ENCODE peak calls at places on chromosomes 13 and 19, in eight cellular contexts. One of them, this sample, is unnamed.
A peak's percentile ranks its signal among the peaks of the same experiment; 100 is the strongest.

GRCh38 chr13:21240586-21240985 is 64.1 kb downstream of the MRPL57 start:
- DNase-seq in BE2C: no peak
- DNase-seq in GM12864: no peak
- DNase-seq in cardiac fibroblast: peak; percentile 53
- DNase-seq in CD8-positive, alpha-beta T cell: no peak
- DNase-seq in heart left ventricle: no peak
- DNase-seq in lung: no peak
- DNase-seq in tibial artery: no peak
- DNase-seq in this sample: peak; percentile 28

GRCh38 chr19:49666120-49666444 is 349 bp downstream of the BCL2L12 start:
- DNase-seq in heart left ventricle: no peak
- DNase-seq in GM12864: no peak
- DNase-seq in tibial artery: no peak
- DNase-seq in cardiac fibroblast: no peak
- DNase-seq in lung: no peak
- DNase-seq in CD8-positive, alpha-beta T cell: no peak
- DNase-seq in BE2C: no peak
- DNase-seq in this sample: no peak

GRCh38 chr19:4555657-4556561 is 3.6 kb downstream of the SEMA6B start:
- DNase-seq in heart left ventricle: no peak
- DNase-seq in CD8-positive, alpha-beta T cell: no peak
- DNase-seq in tibial artery: no peak
- DNase-seq in GM12864: no peak
- DNase-seq in lung: no peak
- DNase-seq in BE2C: peak; percentile 56
- DNase-seq in cardiac fibroblast: no peak
- DNase-seq in this sample: no peak

GRCh38 chr13:113646921-113647340 is 11.1 kb downstream of the ATP4B start:
- DNase-seq in tibial artery: no peak
- DNase-seq in lung: no peak
- DNase-seq in GM12864: no peak
- DNase-seq in heart left ventricle: no peak
- DNase-seq in BE2C: peak; percentile 7
- DNase-seq in cardiac fibroblast: no peak
- DNase-seq in CD8-positive, alpha-beta T cell: no peak
- DNase-seq in this sample: no peak

GRCh38 chr19:8310342-8311055 is 2.3 kb upstream of the CD320 start:
- DNase-seq in CD8-positive, alpha-beta T cell: no peak
- DNase-seq in lung: no peak
- DNase-seq in tibial artery: no peak
- DNase-seq in BE2C: peak; percentile 13
- DNase-seq in GM12864: no peak
- DNase-seq in heart left ventricle: no peak
- DNase-seq in cardiac fibroblast: no peak
- DNase-seq in this sample: no peak

GRCh38 chr13:44652223-44652622 is 76.1 kb upstream of the TSC22D1 start:
- DNase-seq in cardiac fibroblast: no peak
- DNase-seq in GM12864: no peak
- DNase-seq in tibial artery: no peak
- DNase-seq in BE2C: no peak
- DNase-seq in heart left ventricle: no peak
- DNase-seq in lung: no peak
- DNase-seq in CD8-positive, alpha-beta T cell: no peak
- DNase-seq in this sample: no peak

GRCh38 chr13:78595819-78596700 is 7.3 kb downstream of the POU4F1 start:
- DNase-seq in GM12864: no peak
- DNase-seq in lung: no peak
- DNase-seq in heart left ventricle: peak; percentile 51
- DNase-seq in BE2C: peak; percentile 43
- DNase-seq in tibial artery: no peak
- DNase-seq in CD8-positive, alpha-beta T cell: no peak
- DNase-seq in cardiac fibroblast: no peak
- DNase-seq in this sample: no peak

GRCh38 chr13:50123862-50124535 is 108.8 kb downstream of the KCNRG start:
- DNase-seq in tibial artery: peak; percentile 90
- DNase-seq in heart left ventricle: peak; percentile 98
- DNase-seq in BE2C: no peak
- DNase-seq in lung: peak; percentile 96
- DNase-seq in GM12864: peak; percentile 65
- DNase-seq in cardiac fibroblast: peak; percentile 95
- DNase-seq in CD8-positive, alpha-beta T cell: peak; percentile 47
- DNase-seq in this sample: peak; percentile 97

GRCh38 chr19:51811344-51811743 is 16.4 kb downstream of the FPR3 start:
- DNase-seq in CD8-positive, alpha-beta T cell: no peak
- DNase-seq in tibial artery: peak; percentile 57
- DNase-seq in BE2C: no peak
- DNase-seq in heart left ventricle: no peak
- DNase-seq in GM12864: no peak
- DNase-seq in cardiac fibroblast: no peak
- DNase-seq in lung: no peak
- DNase-seq in this sample: no peak

GRCh38 chr19:45076029-45076850 is at the start of gene ZNF296:
- DNase-seq in heart left ventricle: peak; percentile 88
- DNase-seq in tibial artery: peak; percentile 73
- DNase-seq in lung: peak; percentile 83
- DNase-seq in CD8-positive, alpha-beta T cell: peak; percentile 67
- DNase-seq in BE2C: peak; percentile 82
- DNase-seq in GM12864: no peak
- DNase-seq in cardiac fibroblast: peak; percentile 25
- DNase-seq in this sample: peak; percentile 20

GRCh38 chr19:34067861-34068271 is 104.4 kb upstream of the LSM14A start:
- DNase-seq in BE2C: no peak
- DNase-seq in GM12864: no peak
- DNase-seq in cardiac fibroblast: peak; percentile 9
- DNase-seq in heart left ventricle: no peak
- DNase-seq in CD8-positive, alpha-beta T cell: no peak
- DNase-seq in tibial artery: no peak
- DNase-seq in lung: no peak
- DNase-seq in this sample: no peak

GRCh38 chr19:46998445-46999142 is 21.0 kb upstream of the NPAS1 start:
- DNase-seq in GM12864: no peak
- DNase-seq in lung: no peak
- DNase-seq in BE2C: no peak
- DNase-seq in cardiac fibroblast: no peak
- DNase-seq in CD8-positive, alpha-beta T cell: no peak
- DNase-seq in heart left ventricle: no peak
- DNase-seq in tibial artery: no peak
- DNase-seq in this sample: no peak

GRCh38 chr19:7926727-7927604 is 1.0 kb upstream of the CTXN1 start:
- DNase-seq in heart left ventricle: no peak
- DNase-seq in tibial artery: no peak
- DNase-seq in CD8-positive, alpha-beta T cell: no peak
- DNase-seq in GM12864: no peak
- DNase-seq in lung: no peak
- DNase-seq in BE2C: peak; percentile 57
- DNase-seq in cardiac fibroblast: no peak
- DNase-seq in this sample: no peak

GRCh38 chr13:59157181-59157580 is 1006.5 kb downstream of the DIAPH3 start:
- DNase-seq in tibial artery: no peak
- DNase-seq in GM12864: no peak
- DNase-seq in CD8-positive, alpha-beta T cell: no peak
- DNase-seq in heart left ventricle: no peak
- DNase-seq in cardiac fibroblast: peak; percentile 16
- DNase-seq in lung: no peak
- DNase-seq in BE2C: no peak
- DNase-seq in this sample: no peak

GRCh38 chr13:75749407-75749806 is 113.3 kb downstream of the LMO7 start:
- DNase-seq in heart left ventricle: no peak
- DNase-seq in cardiac fibroblast: peak; percentile 56
- DNase-seq in tibial artery: peak; percentile 45
- DNase-seq in BE2C: peak; percentile 7
- DNase-seq in lung: no peak
- DNase-seq in CD8-positive, alpha-beta T cell: no peak
- DNase-seq in GM12864: no peak
- DNase-seq in this sample: peak; percentile 45

GRCh38 chr13:80074143-80074752 is 266.7 kb downstream of the SPRY2 start:
- DNase-seq in lung: no peak
- DNase-seq in heart left ventricle: no peak
- DNase-seq in BE2C: no peak
- DNase-seq in CD8-positive, alpha-beta T cell: no peak
- DNase-seq in tibial artery: no peak
- DNase-seq in GM12864: no peak
- DNase-seq in cardiac fibroblast: no peak
- DNase-seq in this sample: no peak

GRCh38 chr19:9913237-9914000 is 22.9 kb downstream of the OLFM2 start:
- DNase-seq in tibial artery: no peak
- DNase-seq in cardiac fibroblast: no peak
- DNase-seq in GM12864: no peak
- DNase-seq in heart left ventricle: no peak
- DNase-seq in CD8-positive, alpha-beta T cell: no peak
- DNase-seq in lung: no peak
- DNase-seq in BE2C: no peak
- DNase-seq in this sample: no peak

DNA sequence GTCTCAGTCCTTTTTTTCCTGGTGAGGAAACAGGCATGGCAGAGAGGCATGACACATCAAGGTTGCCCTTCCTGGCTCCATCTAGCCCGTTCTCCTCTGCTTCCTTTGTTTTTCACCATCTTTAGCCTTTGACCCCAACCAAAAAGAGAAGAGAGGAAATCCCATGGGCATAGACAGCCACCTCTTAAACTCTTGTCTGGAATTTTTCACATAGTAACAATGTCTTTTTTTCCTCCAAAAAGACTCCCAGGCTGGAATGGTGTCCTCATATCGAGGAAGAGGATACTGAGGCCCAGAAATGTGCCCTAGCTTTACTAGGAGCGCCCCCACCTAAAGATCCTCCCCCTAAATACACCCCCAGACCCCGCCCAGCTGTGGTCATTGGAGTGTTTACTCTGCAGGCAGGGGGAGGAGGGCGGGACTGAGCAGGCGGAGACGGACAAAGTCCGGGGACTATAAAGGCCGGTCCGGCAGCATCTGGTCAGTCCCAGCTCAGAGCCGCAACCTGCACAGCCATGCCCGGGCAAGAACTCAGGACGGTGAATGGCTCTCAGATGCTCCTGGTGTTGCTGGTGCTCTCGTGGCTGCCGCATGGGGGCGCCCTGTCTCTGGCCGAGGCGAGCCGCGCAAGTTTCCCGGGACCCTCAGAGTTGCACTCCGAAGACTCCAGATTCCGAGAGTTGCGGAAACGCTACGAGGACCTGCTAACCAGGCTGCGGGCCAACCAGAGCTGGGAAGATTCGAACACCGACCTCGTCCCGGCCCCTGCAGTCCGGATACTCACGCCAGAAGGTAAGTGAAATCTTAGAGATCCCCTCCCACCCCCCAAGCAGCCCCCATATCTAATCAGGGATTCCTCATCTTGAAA is at the start of gene GDF15:
- DNase-seq in cardiac fibroblast: peak; percentile 89
- DNase-seq in heart left ventricle: peak; percentile 76
- DNase-seq in GM12864: no peak
- DNase-seq in CD8-positive, alpha-beta T cell: no peak
- DNase-seq in BE2C: peak; percentile 43
- DNase-seq in tibial artery: peak; percentile 80
- DNase-seq in lung: peak; percentile 87
- DNase-seq in this sample: peak; percentile 86
- H3K4me3 ChIP-seq in cardiac fibroblast: peak within 1 kb of the TSS; percentile 55
- H3K4me3 ChIP-seq in heart left ventricle: peak within 1 kb of the TSS; percentile 59
- H3K4me3 ChIP-seq in GM12864: peak within 1 kb of the TSS; percentile 16
- H3K4me3 ChIP-seq in CD8-positive, alpha-beta T cell: no peak within 1 kb of the TSS
- H3K4me3 ChIP-seq in BE2C: peak within 1 kb of the TSS; percentile 45
- H3K4me3 ChIP-seq in tibial artery: no peak within 1 kb of the TSS
- H3K4me3 ChIP-seq in lung: peak within 1 kb of the TSS; percentile 83
- H3K4me3 ChIP-seq in this sample: peak within 1 kb of the TSS; percentile 58

GRCh38 chr13:90420683-90421082 is 926.8 kb upstream of the MIR17HG start:
- DNase-seq in GM12864: no peak
- DNase-seq in CD8-positive, alpha-beta T cell: no peak
- DNase-seq in lung: no peak
- DNase-seq in BE2C: no peak
- DNase-seq in cardiac fibroblast: peak; percentile 32
- DNase-seq in tibial artery: no peak
- DNase-seq in heart left ventricle: no peak
- DNase-seq in this sample: no peak
- TF ChIP-seq CTCF in GM12864: no peak
- TF ChIP-seq CTCF in CD8-positive, alpha-beta T cell: no peak
- TF ChIP-seq CTCF in lung: no peak
- TF ChIP-seq CTCF in BE2C: peak; percentile 45
- TF ChIP-seq CTCF in cardiac fibroblast: peak; percentile 26
- TF ChIP-seq CTCF in tibial artery: no peak
- TF ChIP-seq CTCF in heart left ventricle: peak; percentile 21
- TF ChIP-seq CTCF in this sample: peak; percentile 28

GRCh38 chr19:17305211-17305516 is 508 bp upstream of the MRPL34 start:
- DNase-seq in CD8-positive, alpha-beta T cell: no peak
- DNase-seq in lung: no peak
- DNase-seq in GM12864: no peak
- DNase-seq in BE2C: no peak
- DNase-seq in tibial artery: no peak
- DNase-seq in cardiac fibroblast: no peak
- DNase-seq in heart left ventricle: no peak
- DNase-seq in this sample: no peak
- H3K4me3 ChIP-seq in CD8-positive, alpha-beta T cell: peak overlapping the region; percentile 79
- H3K4me3 ChIP-seq in lung: no peak overlapping the region
- H3K4me3 ChIP-seq in GM12864: peak overlapping the region; percentile 82
- H3K4me3 ChIP-seq in BE2C: no peak overlapping the region
- H3K4me3 ChIP-seq in tibial artery: peak overlapping the region; percentile 60
- H3K4me3 ChIP-seq in cardiac fibroblast: peak overlapping the region; percentile 81
- H3K4me3 ChIP-seq in heart left ventricle: peak overlapping the region; percentile 71
- H3K4me3 ChIP-seq in this sample: peak overlapping the region; percentile 63

DNA sequence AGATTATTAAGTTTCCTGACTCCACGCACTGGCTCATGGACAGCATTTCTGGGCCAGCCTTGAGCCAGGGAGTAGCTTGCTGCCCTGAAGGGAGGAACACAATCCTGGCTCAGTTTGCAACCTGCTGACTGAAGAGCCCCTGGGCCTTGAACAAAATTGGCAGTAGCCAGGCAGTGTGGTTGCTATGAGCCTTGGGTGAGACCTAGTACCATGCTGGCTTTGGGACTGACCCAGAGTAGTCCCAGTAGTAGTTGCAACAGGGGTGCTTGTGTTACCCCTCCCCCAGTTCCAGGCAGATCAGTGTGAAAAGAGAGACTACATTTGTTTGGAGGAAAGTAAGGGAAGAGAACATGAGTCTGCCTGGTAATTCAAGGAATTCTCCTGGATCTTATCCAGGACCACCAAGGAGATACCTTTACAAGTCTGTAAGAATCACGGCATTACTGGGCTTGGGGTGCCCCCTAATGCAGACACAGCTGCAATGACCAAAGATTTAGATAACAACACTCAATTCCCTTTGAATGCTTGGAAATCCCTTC is 22.0 kb downstream of the ITGBL1 start:
- DNase-seq in cardiac fibroblast: peak; percentile 85
- DNase-seq in heart left ventricle: no peak
- DNase-seq in tibial artery: peak; percentile 44
- DNase-seq in lung: no peak
- DNase-seq in BE2C: no peak
- DNase-seq in CD8-positive, alpha-beta T cell: no peak
- DNase-seq in GM12864: no peak
- DNase-seq in this sample: peak; percentile 96
- TF ChIP-seq CTCF in cardiac fibroblast: peak; percentile 50
- TF ChIP-seq CTCF in heart left ventricle: peak; percentile 37
- TF ChIP-seq CTCF in tibial artery: peak; percentile 43
- TF ChIP-seq CTCF in lung: no peak
- TF ChIP-seq CTCF in BE2C: peak; percentile 26
- TF ChIP-seq CTCF in CD8-positive, alpha-beta T cell: no peak
- TF ChIP-seq CTCF in GM12864: peak; percentile 15
- TF ChIP-seq CTCF in this sample: peak; percentile 70

DNA sequence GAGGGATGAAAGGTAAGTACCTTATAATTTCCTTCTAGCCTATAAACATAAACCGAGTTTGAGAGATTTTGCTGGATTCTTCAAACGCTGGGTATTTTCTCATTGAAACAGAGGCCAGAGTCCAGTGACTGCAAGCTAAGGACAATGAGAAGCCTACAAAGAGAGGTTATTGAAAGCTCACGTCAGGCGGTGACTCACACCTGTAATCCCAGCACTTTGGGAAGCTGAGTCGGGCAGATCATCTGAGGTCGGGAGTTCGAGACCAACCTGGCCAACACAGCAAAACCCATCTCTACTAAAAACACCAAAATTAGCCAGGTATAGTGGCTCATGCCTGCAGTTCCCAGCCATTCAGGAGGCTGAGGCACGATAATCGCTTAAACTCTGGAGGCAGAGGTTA is 15.0 kb upstream of the ZNF69 start:
- DNase-seq in CD8-positive, alpha-beta T cell: no peak
- DNase-seq in GM12864: no peak
- DNase-seq in BE2C: no peak
- DNase-seq in lung: no peak
- DNase-seq in heart left ventricle: no peak
- DNase-seq in cardiac fibroblast: no peak
- DNase-seq in tibial artery: no peak
- DNase-seq in this sample: no peak
- H3K4me3 ChIP-seq in CD8-positive, alpha-beta T cell: no peak overlapping the region
- H3K4me3 ChIP-seq in GM12864: no peak overlapping the region
- H3K4me3 ChIP-seq in BE2C: no peak overlapping the region
- H3K4me3 ChIP-seq in lung: no peak overlapping the region
- H3K4me3 ChIP-seq in heart left ventricle: no peak overlapping the region
- H3K4me3 ChIP-seq in cardiac fibroblast: no peak overlapping the region
- H3K4me3 ChIP-seq in tibial artery: no peak overlapping the region
- H3K4me3 ChIP-seq in this sample: no peak overlapping the region